ENCODE peak calls at places on chromosome 6, in six cellular contexts. J is pancreas; S is epithelial cell of proximal tubule; P is coronary artery; X is CD4-positive, alpha-beta T cell; Y is fibroblast of the aortic adventitia. Z is an unnamed sample.

GRCh38 chr6:10553869-10554268 is 32.7 kb downstream of the GCNT2 start:
- DNase-seq in J (no peak), S (no peak), P (no peak), X (no peak), Y (no peak), Z (no peak)

GRCh38 chr6:16800942-16801341 is 39.7 kb upstream of the ATXN1 start:
- DNase-seq in J (no peak), S (no peak), P (no peak), X (no peak), Y (peak), Z (peak)

GRCh38 chr6:10359581-10359980 is 55.3 kb downstream of the TFAP2A start:
- DNase-seq in J (no peak), S (no peak), P (no peak), X (no peak), Y (no peak), Z (no peak)

GRCh38 chr6:126826315-126826714 is 292.2 kb upstream of the RSPO3 start:
- DNase-seq in J (no peak), S (no peak), P (no peak), X (no peak), Y (peak), Z (no peak)

GRCh38 chr6:148035763-148036390 is 306.8 kb upstream of the SASH1 start:
- DNase-seq in J (no peak), S (no peak), P (no peak), X (no peak), Y (no peak), Z (no peak)

GRCh38 chr6:6412221-6412620 is 91.8 kb upstream of the F13A1 start:
- DNase-seq in J (no peak), S (no peak), P (no peak), X (no peak), Y (no peak), Z (no peak)

GRCh38 chr6:132362318-132363185 is 38.7 kb downstream of the MOXD1 start:
- DNase-seq in J (no peak), S (no peak), P (no peak), X (no peak), Y (peak), Z (no peak)

GRCh38 chr6:105163186-105163585 is 16.6 kb downstream of the POPDC3 start:
- DNase-seq in J (no peak), S (no peak), P (no peak), X (no peak), Y (no peak), Z (no peak)

GRCh38 chr6:18154507-18155272 is at the start of gene TPMT:
- DNase-seq in J (no peak), S (no peak), P (peak), X (no peak), Y (no peak), Z (no peak)

GRCh38 chr6:153816306-153816845 is 222.7 kb upstream of the OPRM1 start:
- DNase-seq in J (no peak), S (no peak), P (no peak), X (no peak), Y (no peak), Z (no peak)

GRCh38 chr6:3432416-3432815 is 24.4 kb downstream of the SLC22A23 start:
- DNase-seq in J (no peak), S (no peak), P (no peak), X (no peak), Y (no peak), Z (no peak)

GRCh38 chr6:93036835-93037234 is 382.5 kb downstream of the EPHA7 start:
- DNase-seq in J (no peak), S (peak), P (no peak), X (no peak), Y (peak), Z (no peak)

GRCh38 chr6:148761532-148761951 is 14.7 kb downstream of the UST start:
- DNase-seq in J (no peak), S (no peak), P (no peak), X (no peak), Y (no peak), Z (no peak)

GRCh38 chr6:86937219-86938079 is at the start of gene HTR1E:
- DNase-seq in J (peak), S (no peak), P (no peak), X (no peak), Y (peak), Z (peak)

GRCh38 chr6:48184644-48185043 is 73.6 kb upstream of the PTCHD4 start:
- DNase-seq in J (no peak), S (no peak), P (no peak), X (no peak), Y (peak), Z (no peak)

GRCh38 chr6:163356743-163357142 is 57.8 kb upstream of the QKI start:
- DNase-seq in J (no peak), S (no peak), P (no peak), X (no peak), Y (no peak), Z (no peak)

GRCh38 chr6:3910264-3910663 is 61.1 kb downstream of the FAM50B start:
- DNase-seq in J (no peak), S (no peak), P (no peak), X (no peak), Y (no peak), Z (no peak)

GRCh38 chr6:16827627-16828026 is 66.4 kb upstream of the ATXN1 start:
- DNase-seq in J (no peak), S (no peak), P (no peak), X (no peak), Y (no peak), Z (no peak)

GRCh38 chr6:10743514-10743913 is 4.1 kb upstream of the TMEM14B start:
- DNase-seq in J (no peak), S (no peak), P (no peak), X (no peak), Y (no peak), Z (no peak)

GRCh38 chr6:52588710-52589091 is 11.8 kb upstream of the TRAM2 start:
- DNase-seq in J (no peak), S (no peak), P (no peak), X (no peak), Y (no peak), Z (no peak)

GRCh38 chr6:115441671-115442070 is 619.0 kb downstream of the FRK start:
- DNase-seq in J (no peak), S (no peak), P (no peak), X (no peak), Y (no peak), Z (no peak)

GRCh38 chr6:150196942-150197745 is 54.3 kb downstream of the PPP1R14C start:
- DNase-seq in J (no peak), S (no peak), P (no peak), X (no peak), Y (no peak), Z (no peak)

GRCh38 chr6:37188962-37189510 is 19.1 kb downstream of the PIM1 start:
- DNase-seq in J (no peak), S (no peak), P (no peak), X (no peak), Y (no peak), Z (no peak)

GRCh38 chr6:154954352-154954751 is 40.8 kb upstream of the TIAM2 start:
- DNase-seq in J (no peak), S (no peak), P (no peak), X (no peak), Y (no peak), Z (no peak)

GRCh38 chr6:11374036-11375010 is 141.9 kb upstream of the NEDD9 start:
- DNase-seq in J (no peak), S (no peak), P (no peak), X (no peak), Y (no peak), Z (peak)

GRCh38 chr6:106546322-106547052 is 82.8 kb downstream of the RTN4IP1 start:
- DNase-seq in J (no peak), S (peak), P (no peak), X (no peak), Y (peak), Z (no peak)

GRCh38 chr6:125356888-125357287 is 55.1 kb upstream of the HDDC2 start:
- DNase-seq in J (no peak), S (no peak), P (no peak), X (no peak), Y (no peak), Z (no peak)

GRCh38 chr6:18432180-18432579 is 45.0 kb downstream of the RNF144B start:
- DNase-seq in J (no peak), S (peak), P (no peak), X (no peak), Y (peak), Z (no peak)

GRCh38 chr6:122730775-122731386 is 48.6 kb upstream of the FABP7 start:
- DNase-seq in J (no peak), S (no peak), P (no peak), X (no peak), Y (peak), Z (no peak)

GRCh38 chr6:137871299-137871698 is 4.2 kb downstream of the TNFAIP3 start:
- DNase-seq in J (no peak), S (no peak), P (no peak), X (no peak), Y (no peak), Z (no peak)

GRCh38 chr6:97394160-97394748 is 111.2 kb upstream of the MMS22L start:
- DNase-seq in J (no peak), S (peak), P (no peak), X (peak), Y (peak), Z (peak)

GRCh38 chr6:15079288-15079817 is 166.5 kb upstream of the JARID2 start:
- DNase-seq in J (no peak), S (no peak), P (no peak), X (no peak), Y (peak), Z (no peak)

GRCh38 chr6:97459986-97460385 is 177.0 kb upstream of the MMS22L start:
- DNase-seq in J (no peak), S (no peak), P (no peak), X (no peak), Y (no peak), Z (no peak)

GRCh38 chr6:134956032-134956431 is 6.1 kb upstream of the ALDH8A1 start:
- DNase-seq in J (no peak), S (no peak), P (no peak), X (no peak), Y (no peak), Z (no peak)

DNA sequence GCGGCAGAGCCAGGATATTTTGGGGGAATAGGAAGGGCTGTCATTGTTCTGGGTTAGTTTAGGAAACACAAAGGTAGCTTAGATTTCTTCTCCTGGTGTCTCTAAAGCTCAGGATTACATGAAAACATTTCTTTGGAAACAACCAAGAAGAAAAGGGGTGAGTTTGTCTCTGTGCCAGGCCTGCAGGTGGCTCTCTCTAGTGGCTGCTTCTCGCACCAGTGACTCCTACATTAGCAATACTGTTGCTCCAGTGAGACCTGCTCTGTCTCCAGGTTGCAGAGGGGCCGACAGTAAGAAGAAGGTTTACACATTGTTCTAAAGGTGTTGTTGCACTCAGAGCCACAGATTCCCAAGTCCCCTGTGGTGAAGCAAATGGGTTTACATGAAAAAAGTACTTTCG is 104.6 kb upstream of the GLP1R start:
- DNase-seq in J (no peak), S (no peak), P (no peak), X (no peak), Y (no peak), Z (no peak)
- TF ChIP-seq CTCF in J (no peak), S (peak), P (no peak), X (no peak), Y (no peak), Z (no peak)

GRCh38 chr6:74091794-74092157 is 395.8 kb downstream of the CD109 start:
- DNase-seq in J (no peak), S (no peak), P (no peak), X (no peak), Y (no peak), Z (no peak)

GRCh38 chr6:74091133-74091793 is 395.3 kb downstream of the CD109 start:
- DNase-seq in J (no peak), S (peak), P (no peak), X (no peak), Y (peak), Z (no peak)

GRCh38 chr6:74087898-74088297 is 391.9 kb downstream of the CD109 start:
- DNase-seq in J (no peak), S (no peak), P (no peak), X (no peak), Y (peak), Z (no peak)
- TF ChIP-seq CTCF in J (no peak), S (no peak), P (no peak), X (no peak), Y (no peak), Z (no peak)

DNA sequence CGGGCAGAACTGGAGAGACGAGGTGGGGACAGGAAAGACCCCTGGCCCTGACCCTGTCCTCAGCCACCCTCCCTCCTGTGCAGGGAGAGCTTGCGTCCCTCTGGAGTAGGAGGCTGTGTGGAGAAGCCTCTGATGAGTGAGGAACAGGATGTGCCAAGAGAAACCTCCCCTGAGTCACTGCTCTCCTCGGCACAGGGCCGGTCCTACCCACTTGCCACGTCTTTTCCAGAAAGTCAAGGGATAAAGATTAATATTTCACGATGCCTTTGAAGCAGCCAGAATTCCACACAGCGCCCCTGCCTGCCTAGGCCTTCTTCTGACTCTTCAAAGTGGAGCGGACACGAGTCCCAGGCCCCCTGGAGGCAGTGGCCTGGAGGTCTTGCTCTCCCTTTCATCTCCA is 34.9 kb upstream of the THBS2 start:
- DNase-seq in J (no peak), S (no peak), P (no peak), X (no peak), Y (peak), Z (no peak)
- TF ChIP-seq CTCF in J (no peak), S (peak), P (no peak), X (no peak), Y (no peak), Z (no peak)

GRCh38 chr6:100700009-100700408 is 181.1 kb downstream of the ASCC3 start:
- DNase-seq in J (no peak), S (no peak), P (no peak), X (no peak), Y (no peak), Z (no peak)
- TF ChIP-seq CTCF in J (no peak), S (no peak), P (no peak), X (no peak), Y (no peak), Z (no peak)

DNA sequence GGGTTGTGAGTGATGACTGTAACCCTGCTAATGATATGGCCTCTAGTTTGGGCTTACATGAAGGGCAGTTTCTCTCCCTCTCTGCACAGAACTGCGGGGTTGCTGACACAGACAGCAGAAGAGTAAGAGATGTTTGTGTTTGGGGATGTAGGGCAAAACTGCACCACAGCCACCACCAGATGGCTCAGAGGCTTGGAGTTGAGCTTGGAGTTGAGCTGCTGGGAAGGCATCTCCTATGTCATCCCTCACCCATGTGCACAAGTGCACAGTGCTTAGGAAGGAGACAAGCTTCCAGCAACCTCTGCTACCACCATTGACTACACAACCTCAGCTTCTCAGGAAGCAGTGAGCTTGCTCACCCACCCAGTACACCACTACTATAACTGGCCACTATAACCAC is 303.9 kb upstream of the DEFB112 start:
- DNase-seq in J (no peak), S (no peak), P (no peak), X (no peak), Y (no peak), Z (no peak)
- TF ChIP-seq CTCF in J (no peak), S (peak), P (no peak), X (no peak), Y (no peak), Z (no peak)

DNA sequence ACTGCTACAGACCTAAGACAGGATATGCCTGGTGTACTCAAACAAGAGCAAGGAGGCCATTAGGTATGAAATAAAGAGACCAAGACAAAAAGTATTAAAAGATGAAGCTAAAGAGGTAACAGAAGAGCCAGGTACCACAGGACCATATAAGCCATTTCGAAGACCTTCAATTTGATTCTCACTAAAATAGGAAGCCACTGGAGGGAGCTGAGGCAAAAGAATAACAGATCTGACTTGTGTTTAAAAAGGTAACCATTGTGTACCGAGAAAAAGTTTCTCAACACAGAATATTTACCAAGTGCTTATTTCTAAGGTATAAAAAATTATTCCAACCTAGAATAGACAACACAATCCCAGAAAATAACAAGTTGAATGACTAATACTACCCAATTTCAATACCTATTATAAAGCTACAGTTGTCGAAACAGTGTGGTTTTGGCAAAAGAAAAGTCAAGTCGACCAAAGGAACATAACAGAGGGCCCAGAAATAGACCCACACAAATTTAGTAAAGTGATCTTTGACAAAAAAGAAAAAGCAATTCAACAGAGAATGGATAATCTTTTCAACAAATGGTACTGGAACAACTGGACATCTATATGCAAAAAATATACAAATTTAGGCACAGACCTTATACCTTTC is 125.3 kb upstream of the DST start:
- DNase-seq in J (no peak), S (no peak), P (no peak), X (no peak), Y (peak), Z (no peak)
- TF ChIP-seq CTCF in J (no peak), S (peak), P (no peak), X (no peak), Y (peak), Z (no peak)

GRCh38 chr6:81242634-81243033 is 509.8 kb downstream of the TENT5A start:
- DNase-seq in J (no peak), S (no peak), P (no peak), X (no peak), Y (peak), Z (no peak)

GRCh38 chr6:81238390-81238789 is 514.1 kb downstream of the TENT5A start:
- DNase-seq in J (no peak), S (no peak), P (no peak), X (no peak), Y (no peak), Z (no peak)

GRCh38 chr6:81246200-81246599 is 506.3 kb downstream of the TENT5A start:
- DNase-seq in J (no peak), S (no peak), P (no peak), X (no peak), Y (no peak), Z (no peak)

GRCh38 chr6:81241126-81241525 is 511.4 kb downstream of the TENT5A start:
- DNase-seq in J (no peak), S (no peak), P (no peak), X (no peak), Y (peak), Z (no peak)

DNA sequence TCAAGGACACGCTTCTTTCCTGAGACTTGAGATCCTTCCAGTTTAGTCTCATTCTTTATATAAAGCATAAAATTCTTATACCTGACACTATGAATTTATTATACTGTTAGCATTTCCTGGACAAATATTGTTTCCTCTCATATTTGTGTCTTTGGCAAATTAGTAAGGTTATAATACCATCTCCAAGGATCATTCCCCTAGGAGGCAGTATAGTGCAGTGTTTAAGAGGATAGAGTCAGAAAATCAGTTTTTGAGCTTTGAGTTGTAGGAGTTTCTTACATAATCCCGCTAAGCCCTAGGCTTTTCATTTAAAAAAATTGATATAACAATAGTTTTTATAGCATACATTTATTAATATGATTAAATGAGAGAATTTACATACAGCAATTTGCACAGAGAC is 510.8 kb downstream of the TENT5A start:
- DNase-seq in J (no peak), S (no peak), P (no peak), X (no peak), Y (peak), Z (no peak)
- TF ChIP-seq CTCF in J (no peak), S (peak), P (no peak), X (no peak), Y (peak), Z (no peak)

Z was measured in HL-60.